ENCODE peak calls at places on chromosomes 4 and X, in six cellular contexts. W, R, Y, M, J and F are unnamed samples.

GRCh38 chrX:106247162-106247561 is 79.1 kb downstream of the PWWP3B start:
- DNase-seq in W (no peak), M (no peak), R (no peak), Y (no peak), J (no peak), F (no peak)

GRCh38 chrX:153560000-153560399 is 38.9 kb downstream of the CCNQ start:
- DNase-seq in J (no peak), M (no peak), Y (no peak), W (no peak), R (no peak), F (peak)

GRCh38 chr4:125011646-125012045 is 299.1 kb upstream of the ANKRD50 start:
- DNase-seq in J (peak), W (no peak), Y (no peak), M (no peak), R (no peak), F (no peak)

GRCh38 chr4:4853921-4854648 is 5.4 kb upstream of the MSX1 start:
- DNase-seq in M (no peak), J (no peak), Y (no peak), W (no peak), R (no peak), F (no peak)

GRCh38 chr4:20698382-20698781 is 1.9 kb upstream of the PACRGL start:
- DNase-seq in Y (no peak), J (no peak), R (no peak), M (no peak), W (no peak), F (peak)

GRCh38 chr4:25767877-25768475 is 94.8 kb downstream of the SEL1L3 start:
- DNase-seq in M (no peak), W (peak), Y (peak), J (peak), R (peak), F (peak)

GRCh38 chr4:24664956-24665355 is 80.6 kb upstream of the DHX15 start:
- DNase-seq in J (no peak), R (no peak), M (no peak), W (no peak), Y (peak), F (no peak)

GRCh38 chr4:151931563-151931962 is 170.8 kb upstream of the GATB start:
- DNase-seq in Y (no peak), M (no peak), R (no peak), J (no peak), W (no peak), F (no peak)

GRCh38 chrX:119488749-119489148 is 20.5 kb downstream of the SLC25A5 start:
- DNase-seq in W (peak), R (no peak), Y (peak), J (peak), M (no peak), F (peak)

GRCh38 chr4:89134775-89135319 is 23.5 kb downstream of the TIGD2 start:
- DNase-seq in J (peak), W (peak), M (no peak), R (no peak), Y (no peak), F (no peak)

GRCh38 chrX:146581981-146582712 is 227.4 kb upstream of the CXorf51B start:
- DNase-seq in M (no peak), J (no peak), R (no peak), Y (no peak), W (no peak), F (no peak)

GRCh38 chr4:83639849-83640493 is 104.1 kb downstream of the GPAT3 start:
- DNase-seq in W (peak), Y (peak), M (peak), R (peak), J (peak), F (peak)

GRCh38 chrX:134172588-134173259 is 64.3 kb upstream of the CCDC160 start:
- DNase-seq in W (peak), R (no peak), M (no peak), J (peak), Y (no peak), F (no peak)

GRCh38 chrX:50814701-50815476 is 895 bp upstream of the SHROOM4 start:
- DNase-seq in Y (no peak), R (no peak), W (no peak), M (no peak), J (peak), F (no peak)

GRCh38 chrX:106862972-106863688 is 40.0 kb downstream of the RIPPLY1 start:
- DNase-seq in Y (peak), M (no peak), W (peak), R (no peak), J (peak), F (peak)

GRCh38 chr4:15714616-15715015 is 11.8 kb downstream of the BST1 start:
- DNase-seq in J (no peak), R (peak), Y (no peak), W (no peak), M (no peak), F (no peak)

GRCh38 chr4:8664031-8664805 is 71.7 kb downstream of the CPZ start:
- DNase-seq in J (no peak), W (no peak), M (no peak), Y (no peak), R (no peak), F (no peak)

GRCh38 chrX:111854778-111855490 is 21.0 kb upstream of the TRPC5OS start:
- DNase-seq in W (peak), J (no peak), Y (no peak), M (no peak), R (peak), F (peak)

GRCh38 chr4:115950806-115951205 is 837.4 kb upstream of the NDST4 start:
- DNase-seq in Y (no peak), W (no peak), J (no peak), M (no peak), R (no peak), F (no peak)

GRCh38 chr4:67483868-67484602 is 61.3 kb downstream of the CENPC start:
- DNase-seq in R (no peak), J (no peak), Y (no peak), W (no peak), M (no peak), F (no peak)

GRCh38 chr4:165332502-165332901 is 5.0 kb downstream of the MSMO1 start:
- DNase-seq in W (no peak), Y (no peak), R (no peak), J (no peak), M (no peak), F (no peak)

GRCh38 chr4:140943486-140943885 is 187.3 kb upstream of the TBC1D9 start:
- DNase-seq in Y (no peak), M (no peak), R (no peak), J (no peak), W (no peak), F (no peak)

GRCh38 chrX:136899206-136899605 is 18.7 kb upstream of the RBMX start:
- DNase-seq in J (no peak), W (no peak), R (no peak), M (no peak), Y (no peak), F (no peak)

GRCh38 chrX:137565921-137566745 is at the start of gene ZIC3:
- DNase-seq in W (no peak), R (no peak), Y (no peak), J (peak), M (no peak), F (no peak)

GRCh38 chr4:76357981-76358380 is 51.4 kb downstream of the STBD1 start:
- DNase-seq in M (no peak), W (no peak), R (no peak), J (no peak), Y (no peak), F (no peak)

GRCh38 chr4:52234539-52235174 is 183.6 kb downstream of the SPATA18 start:
- DNase-seq in W (peak), R (no peak), Y (peak), J (peak), M (no peak), F (peak)

GRCh38 chr4:8830611-8831200 is 40.9 kb downstream of the HMX1 start:
- DNase-seq in R (no peak), Y (no peak), W (no peak), M (no peak), J (no peak), F (no peak)

GRCh38 chrX:67503004-67503403 is 40.8 kb upstream of the AR start:
- DNase-seq in W (no peak), Y (no peak), M (no peak), J (no peak), R (no peak), F (no peak)

GRCh38 chrX:54397113-54397512 is 39.3 kb upstream of the WNK3 start:
- DNase-seq in J (no peak), M (no peak), Y (no peak), R (no peak), W (no peak), F (no peak)

GRCh38 chr4:13640149-13640671 is 12.7 kb upstream of the BOD1L1 start:
- DNase-seq in W (peak), J (no peak), Y (no peak), R (no peak), M (no peak), F (peak)

GRCh38 chr4:139595989-139596679 is 40.1 kb upstream of the SETD7 start:
- DNase-seq in Y (no peak), R (no peak), W (peak), M (no peak), J (no peak), F (peak)

GRCh38 chr4:52873191-52873590 is 11.1 kb downstream of the RASL11B start:
- DNase-seq in W (no peak), R (no peak), M (no peak), Y (no peak), J (peak), F (no peak)

GRCh38 chrX:45849261-45849660 is 648.6 kb upstream of the DIPK2B start:
- DNase-seq in J (peak), M (no peak), Y (peak), W (peak), R (no peak), F (peak)

GRCh38 chr4:3013839-3014350 is 50.5 kb downstream of the GRK4 start:
- DNase-seq in J (no peak), M (peak), R (no peak), W (no peak), Y (peak), F (no peak)

GRCh38 chr4:144399927-144400326 is 246.0 kb upstream of the HHIP start:
- DNase-seq in R (no peak), Y (no peak), W (peak), M (no peak), J (peak), F (peak)

GRCh38 chrX:41449615-41450014 is 2.5 kb downstream of the NYX start:
- DNase-seq in M (no peak), W (no peak), R (no peak), Y (no peak), J (peak), F (peak)

GRCh38 chrX:115344885-115345653 is 55.6 kb downstream of the LUZP4 start:
- DNase-seq in R (no peak), M (no peak), J (peak), Y (peak), W (peak), F (no peak)

GRCh38 chrX:2351999-2352995 is 148.5 kb downstream of the DHRSX start:
- DNase-seq in W (peak), R (peak), M (no peak), J (peak), Y (no peak), F (no peak)

DNA sequence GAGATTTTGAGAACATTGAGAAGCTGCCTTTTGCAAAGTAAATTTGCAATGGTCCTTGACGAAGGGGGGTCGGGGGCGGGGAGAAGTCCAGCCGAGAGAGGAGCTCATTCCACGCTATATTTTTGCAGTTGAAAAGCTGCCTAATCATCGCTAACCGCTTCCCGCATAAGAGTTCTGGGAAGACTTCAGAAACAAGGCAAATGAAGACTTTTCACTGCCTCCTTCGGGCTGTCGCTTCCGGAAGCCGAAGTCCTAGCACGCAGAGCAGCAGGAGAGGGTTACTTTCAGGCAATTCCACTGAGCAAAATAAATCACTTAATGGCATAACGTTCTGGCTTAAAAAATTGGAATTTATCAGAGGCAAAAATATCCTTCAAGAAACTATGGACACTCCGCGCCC is 2.7 kb upstream of the LRAT start:
- DNase-seq in J (no peak), R (no peak), W (no peak), M (no peak), Y (no peak), F (no peak)
- H3K4me3 ChIP-seq in J (no peak), R (no peak), W (no peak), M (no peak), Y (no peak), F (no peak)

DNA sequence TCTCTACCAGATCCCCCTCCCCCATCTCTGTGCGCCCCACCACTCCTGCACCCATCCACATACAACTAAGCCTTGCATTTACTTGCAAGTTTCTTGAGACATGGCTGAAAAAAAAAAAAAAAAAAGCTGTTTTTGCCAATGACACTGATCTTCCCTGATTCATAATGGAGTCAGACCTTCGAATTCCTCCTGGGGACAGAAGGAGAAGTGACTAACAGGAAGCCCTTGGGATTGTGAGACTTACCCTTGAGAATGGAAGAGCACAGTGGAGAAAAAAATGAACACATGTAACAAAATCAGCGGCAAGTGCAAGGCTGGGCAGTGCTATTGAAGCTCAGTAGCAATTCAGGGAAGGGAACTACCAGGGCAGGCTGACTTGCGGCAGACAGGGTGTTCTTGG is 288.4 kb downstream of the BCOR start:
- DNase-seq in R (no peak), Y (no peak), J (peak), W (peak), M (no peak), F (peak)
- TF ChIP-seq MYC in R (no peak), Y (no peak), J (no peak), W (no peak), M (no peak), F (no peak)

GRCh38 chr4:74125072-74125471 is 26.1 kb upstream of the CXCL2 start:
- DNase-seq in Y (no peak), R (no peak), J (no peak), W (no peak), M (no peak), F (no peak)
- H3K4me3 ChIP-seq in Y (no peak), R (no peak), J (no peak), W (no peak), M (no peak), F (no peak)

DNA sequence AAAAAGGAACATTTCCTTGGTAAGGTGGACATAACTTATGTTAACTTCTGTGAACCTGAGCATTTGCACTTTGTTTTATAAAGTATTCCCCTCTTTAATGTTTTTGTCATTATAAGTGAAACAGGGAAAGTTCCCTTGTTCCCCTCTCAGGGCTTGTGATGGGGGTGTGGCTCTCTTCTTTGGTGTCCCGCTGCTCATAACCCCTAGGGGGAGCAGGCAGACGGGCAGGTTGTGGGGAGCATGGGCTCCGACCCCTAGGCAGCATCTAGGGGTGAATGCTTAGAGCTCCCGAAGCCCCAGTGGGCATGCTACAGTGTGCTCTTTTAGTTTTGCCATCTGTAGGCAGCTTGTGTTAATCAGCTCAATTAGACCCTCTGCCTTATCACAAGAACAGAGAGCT is 200.4 kb downstream of the DACH2 start:
- DNase-seq in J (no peak), Y (peak), R (no peak), W (peak), M (no peak), F (peak)
- TF ChIP-seq MYC in J (no peak), Y (no peak), R (no peak), W (no peak), M (no peak), F (no peak)